ENCODE peak calls at places on chromosomes 5 and 9, in five cellular contexts. J is IMR-90, Y is fibroblast of mammary gland, T is spleen, S is GM20000. M is an unnamed sample.

GRCh38 chr5:126403871-126404270 is 19.3 kb upstream of the GRAMD2B start:
- DNase-seq in J (peak; percentile 37), Y (peak; percentile 8), T (no peak), S (no peak), M (peak; percentile 40)

GRCh38 chr9:112772215-112772509 is 21.6 kb downstream of the SNX30 start:
- DNase-seq in J (no peak), Y (no peak), T (no peak), S (no peak), M (no peak)

GRCh38 chr5:176528761-176529115 is 8.5 kb downstream of the RNF44 start:
- DNase-seq in J (no peak), Y (no peak), T (peak; percentile 82), S (peak; percentile 37), M (no peak)

GRCh38 chr9:136511670-136512592 is 29.1 kb upstream of the SEC16A start:
- DNase-seq in J (no peak), Y (no peak), T (peak; percentile 88), S (no peak), M (no peak)

GRCh38 chr5:93163010-93163663 is 417.9 kb downstream of the NR2F1-AS1 start:
- DNase-seq in J (peak; percentile 88), Y (peak; percentile 92), T (no peak), S (no peak), M (peak; percentile 93)

GRCh38 chr5:131635755-131636479 is 888 bp upstream of the RAPGEF6 start:
- DNase-seq in J (no peak), Y (peak; percentile 38), T (no peak), S (no peak), M (no peak)

GRCh38 chr5:95901676-95902646 is 59.7 kb downstream of the ELL2 start:
- DNase-seq in J (peak; percentile 89), Y (peak; percentile 85), T (no peak), S (no peak), M (peak; percentile 67)

GRCh38 chr5:180720501-180720900 is 19.4 kb downstream of the OR2Y1 start:
- DNase-seq in J (no peak), Y (no peak), T (no peak), S (no peak), M (no peak)

GRCh38 chr5:72121753-72122445 is 14.6 kb downstream of the MAP1B start:
- DNase-seq in J (no peak), Y (no peak), T (no peak), S (no peak), M (no peak)

GRCh38 chr5:171428849-171429542 is 9.5 kb downstream of the FGF18 start:
- DNase-seq in J (no peak), Y (no peak), T (peak; percentile 46), S (no peak), M (no peak)

GRCh38 chr5:145811834-145812625 is 23.1 kb downstream of the PRELID2 start:
- DNase-seq in J (peak; percentile 48), Y (peak; percentile 53), T (no peak), S (no peak), M (peak; percentile 54)

GRCh38 chr5:15285901-15286583 is 213.9 kb upstream of the FBXL7 start:
- DNase-seq in J (peak; percentile 85), Y (peak; percentile 59), T (no peak), S (no peak), M (peak; percentile 41)

GRCh38 chr5:55568629-55569512 is 34.1 kb upstream of the PLPP1 start:
- DNase-seq in J (no peak), Y (peak; percentile 90), T (no peak), S (no peak), M (peak; percentile 43)

GRCh38 chr5:180817847-180818246 is 15.2 kb upstream of the MGAT1 start:
- DNase-seq in J (no peak), Y (no peak), T (no peak), S (no peak), M (no peak)

GRCh38 chr5:98492258-98492657 is 281.2 kb upstream of the RGMB start:
- DNase-seq in J (no peak), Y (peak; percentile 40), T (no peak), S (no peak), M (no peak)

GRCh38 chr9:77111408-77111807 is 65.9 kb upstream of the VPS13A start:
- DNase-seq in J (no peak), Y (no peak), T (no peak), S (no peak), M (no peak)

GRCh38 chr5:127518319-127518621 is 830 bp downstream of the PRRC1 start:
- DNase-seq in J (peak; percentile 57), Y (peak; percentile 56), T (no peak), S (peak; percentile 46), M (peak; percentile 66)

GRCh38 chr5:56255521-56255920 is 22.4 kb upstream of the ANKRD55 start:
- DNase-seq in J (no peak), Y (no peak), T (no peak), S (no peak), M (no peak)

GRCh38 chr5:78586251-78586650 is 62.3 kb downstream of the LHFPL2 start:
- DNase-seq in J (peak; percentile 100), Y (peak; percentile 100), T (no peak), S (no peak), M (peak; percentile 98)

GRCh38 chr5:558871-559503 is 34.7 kb upstream of the SLC9A3 start:
- DNase-seq in J (no peak), Y (no peak), T (no peak), S (no peak), M (no peak)

GRCh38 chr5:169048568-169049125 is 252.3 kb downstream of the SLIT3 start:
- DNase-seq in J (no peak), Y (no peak), T (no peak), S (no peak), M (no peak)

GRCh38 chr9:37999501-38000189 is 69.4 kb downstream of the SHB start:
- DNase-seq in J (peak; percentile 61), Y (peak; percentile 49), T (no peak), S (no peak), M (no peak)

GRCh38 chr9:104009853-104010252 is 84.3 kb upstream of the SMC2 start:
- DNase-seq in J (no peak), Y (peak; percentile 53), T (no peak), S (no peak), M (no peak)

GRCh38 chr5:165805756-165806155 is 2300.3 kb downstream of the MAT2B start:
- DNase-seq in J (no peak), Y (no peak), T (no peak), S (no peak), M (no peak)

GRCh38 chr9:120876842-120877240 is at the start of gene PHF19:
- DNase-seq in J (no peak), Y (peak; percentile 36), T (peak; percentile 86), S (no peak), M (peak; percentile 39)

GRCh38 chr5:116872986-116873385 is 298.4 kb upstream of the SEMA6A start:
- DNase-seq in J (no peak), Y (no peak), T (no peak), S (no peak), M (no peak)

GRCh38 chr5:176646707-176647029 is 616 bp upstream of the TSPAN17 start:
- DNase-seq in J (no peak), Y (no peak), T (peak; percentile 89), S (no peak), M (no peak)

GRCh38 chr5:14231156-14231555 is 88.0 kb downstream of the TRIO start:
- DNase-seq in J (peak; percentile 54), Y (peak; percentile 49), T (no peak), S (no peak), M (no peak)

GRCh38 chr9:82490019-82490499 is 501.5 kb downstream of the SPATA31D1 start:
- DNase-seq in J (peak; percentile 74), Y (peak; percentile 87), T (no peak), S (no peak), M (peak; percentile 77)

GRCh38 chr9:137721479-137721878 is 102.7 kb downstream of the EHMT1 start:
- DNase-seq in J (no peak), Y (no peak), T (no peak), S (no peak), M (no peak)

GRCh38 chr9:78439192-78439865 is 142.4 kb downstream of the PSAT1 start:
- DNase-seq in J (peak; percentile 89), Y (peak; percentile 79), T (peak; percentile 90), S (peak; percentile 88), M (peak; percentile 90)

GRCh38 chr9:95937131-95937530 is 61.6 kb downstream of the ERCC6L2 start:
- DNase-seq in J (no peak), Y (no peak), T (no peak), S (no peak), M (no peak)

GRCh38 chr9:36461341-36461740 is 61.3 kb upstream of the RNF38 start:
- DNase-seq in J (peak; percentile 40), Y (no peak), T (no peak), S (no peak), M (peak; percentile 32)

GRCh38 chr5:60829490-60830266 is 14.4 kb downstream of the ELOVL7 start:
- DNase-seq in J (no peak), Y (no peak), T (no peak), S (no peak), M (no peak)

GRCh38 chr5:143248822-143249579 is 154.5 kb downstream of the NR3C1 start:
- DNase-seq in J (peak; percentile 91), Y (peak; percentile 86), T (no peak), S (no peak), M (peak; percentile 81)

GRCh38 chr5:10498350-10498749 is 56.7 kb downstream of the ROPN1L start:
- DNase-seq in J (no peak), Y (no peak), T (no peak), S (no peak), M (no peak)
- TF ChIP-seq CTCF in J (no peak), Y (no peak), T (no peak), S (no peak), M (peak; percentile 16)

GRCh38 chr9:72769546-72769945 is 183.3 kb downstream of the ALDH1A1 start:
- DNase-seq in J (no peak), Y (no peak), T (no peak), S (no peak), M (no peak)

GRCh38 chr9:72773570-72773969 is 179.3 kb downstream of the ALDH1A1 start:
- DNase-seq in J (no peak), Y (no peak), T (no peak), S (no peak), M (peak; percentile 24)

GRCh38 chr9:72775570-72775969 is 177.3 kb downstream of the ALDH1A1 start:
- DNase-seq in J (no peak), Y (no peak), T (no peak), S (no peak), M (no peak)

GRCh38 chr9:72772641-72773040 is 180.2 kb downstream of the ALDH1A1 start:
- DNase-seq in J (peak; percentile 7), Y (no peak), T (no peak), S (no peak), M (peak; percentile 15)
- TF ChIP-seq CTCF in J (no peak), Y (no peak), T (no peak), S (no peak), M (no peak)

DNA sequence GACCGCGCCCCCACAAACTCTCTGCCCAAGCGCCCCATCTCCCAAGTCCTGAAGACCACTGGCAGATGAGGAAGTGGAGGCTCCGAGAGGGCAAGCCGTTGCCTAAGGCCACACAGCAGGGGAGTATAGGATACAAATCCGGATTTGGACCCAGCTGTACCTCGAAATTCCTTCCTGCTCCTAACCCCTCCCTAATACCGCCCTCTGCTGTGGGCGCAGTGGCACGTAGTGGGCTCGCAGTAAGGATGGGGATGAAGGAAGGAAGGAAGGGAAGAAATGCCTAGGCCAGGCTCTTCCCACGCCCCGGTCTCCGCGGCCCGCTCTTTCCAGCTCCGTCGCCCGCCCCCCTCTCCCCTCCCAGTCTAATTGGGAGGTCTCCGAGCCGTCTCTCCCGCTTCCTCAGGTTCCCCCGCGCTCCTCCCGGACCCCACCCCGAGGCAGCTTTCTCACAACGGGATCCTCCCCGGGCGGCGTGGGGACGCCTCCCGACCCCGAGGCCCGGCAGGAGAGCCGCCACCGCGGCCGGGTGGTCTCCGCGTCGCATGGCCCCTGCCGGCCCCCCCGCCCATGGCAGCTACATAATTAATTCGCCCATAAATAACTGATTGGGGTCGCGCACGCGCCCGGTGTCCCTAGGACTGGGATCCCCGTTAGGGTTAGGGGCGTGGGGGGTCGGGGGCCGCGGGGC is 138.9 kb downstream of the C9orf50 start:
- DNase-seq in J (no peak), Y (peak; percentile 42), T (peak; percentile 80), S (no peak), M (no peak)
- TF ChIP-seq CTCF in J (peak; percentile 34), Y (peak; percentile 25), T (no peak), S (no peak), M (peak; percentile 31)

GRCh38 chr5:118518720-118519119 is 469.6 kb downstream of the DTWD2 start:
- DNase-seq in J (no peak), Y (no peak), T (no peak), S (no peak), M (no peak)
- TF ChIP-seq CTCF in J (no peak), Y (no peak), T (no peak), S (no peak), M (no peak)